ENCODE peak calls at places on chromosomes 5 and 9, in ten cellular contexts. One of them, this sample, is unnamed.
A peak's percentile ranks its signal among the peaks of the same experiment; 100 is the strongest.

GRCh38 chr5:172721455-172722308 is 49.3 kb downstream of the DUSP1 start:
- DNase-seq in heart left ventricle: peak; percentile 61
- DNase-seq in dorsolateral prefrontal cortex: no peak
- DNase-seq in GM12864: no peak
- DNase-seq in neural progenitor cell: no peak
- DNase-seq in transverse colon: no peak
- DNase-seq in nephron progenitor cell: no peak
- DNase-seq in GM12865: no peak
- DNase-seq in OCI-LY7: no peak
- DNase-seq in cardiac fibroblast: peak; percentile 89
- DNase-seq in this sample: no peak

GRCh38 chr5:89228355-89228754 is 345.4 kb upstream of the MEF2C start:
- DNase-seq in heart left ventricle: no peak
- DNase-seq in dorsolateral prefrontal cortex: no peak
- DNase-seq in GM12864: peak; percentile 25
- DNase-seq in neural progenitor cell: no peak
- DNase-seq in transverse colon: no peak
- DNase-seq in nephron progenitor cell: no peak
- DNase-seq in GM12865: peak; percentile 62
- DNase-seq in OCI-LY7: no peak
- DNase-seq in cardiac fibroblast: no peak
- DNase-seq in this sample: no peak

GRCh38 chr5:26833596-26833995 is 204.8 kb downstream of the CDH9 start:
- DNase-seq in heart left ventricle: no peak
- DNase-seq in dorsolateral prefrontal cortex: no peak
- DNase-seq in GM12864: no peak
- DNase-seq in neural progenitor cell: no peak
- DNase-seq in transverse colon: no peak
- DNase-seq in nephron progenitor cell: no peak
- DNase-seq in GM12865: no peak
- DNase-seq in OCI-LY7: no peak
- DNase-seq in cardiac fibroblast: no peak
- DNase-seq in this sample: no peak

GRCh38 chr9:124513374-124513994 is 6.3 kb upstream of the NR5A1 start:
- DNase-seq in heart left ventricle: no peak
- DNase-seq in dorsolateral prefrontal cortex: no peak
- DNase-seq in GM12864: no peak
- DNase-seq in neural progenitor cell: no peak
- DNase-seq in transverse colon: no peak
- DNase-seq in nephron progenitor cell: no peak
- DNase-seq in GM12865: no peak
- DNase-seq in OCI-LY7: peak; percentile 16
- DNase-seq in cardiac fibroblast: no peak
- DNase-seq in this sample: no peak

GRCh38 chr9:95506438-95506691 is 10.4 kb downstream of the PTCH1 start:
- DNase-seq in heart left ventricle: peak; percentile 52
- DNase-seq in dorsolateral prefrontal cortex: no peak
- DNase-seq in GM12864: no peak
- DNase-seq in neural progenitor cell: no peak
- DNase-seq in transverse colon: peak; percentile 48
- DNase-seq in nephron progenitor cell: no peak
- DNase-seq in GM12865: peak; percentile 74
- DNase-seq in OCI-LY7: peak; percentile 71
- DNase-seq in cardiac fibroblast: peak; percentile 50
- DNase-seq in this sample: peak; percentile 27

GRCh38 chr9:120914953-120915352 is 11.6 kb downstream of the TRAF1 start:
- DNase-seq in heart left ventricle: no peak
- DNase-seq in dorsolateral prefrontal cortex: no peak
- DNase-seq in GM12864: no peak
- DNase-seq in neural progenitor cell: no peak
- DNase-seq in transverse colon: no peak
- DNase-seq in nephron progenitor cell: no peak
- DNase-seq in GM12865: no peak
- DNase-seq in OCI-LY7: no peak
- DNase-seq in cardiac fibroblast: no peak
- DNase-seq in this sample: no peak

GRCh38 chr5:115686692-115687054 is 60.8 kb upstream of the TMED7 start:
- DNase-seq in heart left ventricle: no peak
- DNase-seq in dorsolateral prefrontal cortex: no peak
- DNase-seq in GM12864: no peak
- DNase-seq in neural progenitor cell: no peak
- DNase-seq in transverse colon: no peak
- DNase-seq in nephron progenitor cell: no peak
- DNase-seq in GM12865: no peak
- DNase-seq in OCI-LY7: no peak
- DNase-seq in cardiac fibroblast: no peak
- DNase-seq in this sample: no peak

GRCh38 chr9:94874316-94874715 is 147.8 kb downstream of the AOPEP start:
- DNase-seq in heart left ventricle: no peak
- DNase-seq in dorsolateral prefrontal cortex: no peak
- DNase-seq in GM12864: no peak
- DNase-seq in neural progenitor cell: no peak
- DNase-seq in transverse colon: no peak
- DNase-seq in nephron progenitor cell: no peak
- DNase-seq in GM12865: no peak
- DNase-seq in OCI-LY7: no peak
- DNase-seq in cardiac fibroblast: peak; percentile 77
- DNase-seq in this sample: no peak

GRCh38 chr5:68457298-68457697 is 241.7 kb downstream of the PIK3R1 start:
- DNase-seq in heart left ventricle: no peak
- DNase-seq in dorsolateral prefrontal cortex: no peak
- DNase-seq in GM12864: no peak
- DNase-seq in neural progenitor cell: no peak
- DNase-seq in transverse colon: no peak
- DNase-seq in nephron progenitor cell: no peak
- DNase-seq in GM12865: no peak
- DNase-seq in OCI-LY7: no peak
- DNase-seq in cardiac fibroblast: no peak
- DNase-seq in this sample: no peak

GRCh38 chr9:110189001-110189400 is 19.0 kb downstream of the C9orf152 start:
- DNase-seq in heart left ventricle: no peak
- DNase-seq in dorsolateral prefrontal cortex: no peak
- DNase-seq in GM12864: no peak
- DNase-seq in neural progenitor cell: no peak
- DNase-seq in transverse colon: peak; percentile 77
- DNase-seq in nephron progenitor cell: no peak
- DNase-seq in GM12865: no peak
- DNase-seq in OCI-LY7: peak; percentile 20
- DNase-seq in cardiac fibroblast: no peak
- DNase-seq in this sample: no peak

GRCh38 chr9:37903581-37903830 is 421 bp downstream of the SLC25A51 start:
- DNase-seq in heart left ventricle: peak; percentile 43
- DNase-seq in dorsolateral prefrontal cortex: no peak
- DNase-seq in GM12864: no peak
- DNase-seq in neural progenitor cell: no peak
- DNase-seq in transverse colon: no peak
- DNase-seq in nephron progenitor cell: no peak
- DNase-seq in GM12865: no peak
- DNase-seq in OCI-LY7: no peak
- DNase-seq in cardiac fibroblast: no peak
- DNase-seq in this sample: peak; percentile 7

GRCh38 chr5:107284822-107285510 is 385.8 kb downstream of the EFNA5 start:
- DNase-seq in heart left ventricle: no peak
- DNase-seq in dorsolateral prefrontal cortex: no peak
- DNase-seq in GM12864: no peak
- DNase-seq in neural progenitor cell: no peak
- DNase-seq in transverse colon: no peak
- DNase-seq in nephron progenitor cell: no peak
- DNase-seq in GM12865: no peak
- DNase-seq in OCI-LY7: no peak
- DNase-seq in cardiac fibroblast: no peak
- DNase-seq in this sample: peak; percentile 37
- TF ChIP-seq CTCF in heart left ventricle: no peak
- TF ChIP-seq CTCF in dorsolateral prefrontal cortex: no peak
- TF ChIP-seq CTCF in GM12864: no peak
- TF ChIP-seq CTCF in neural progenitor cell: no peak
- TF ChIP-seq CTCF in transverse colon: no peak
- TF ChIP-seq CTCF in nephron progenitor cell: no peak
- TF ChIP-seq CTCF in GM12865: no peak
- TF ChIP-seq CTCF in OCI-LY7: no peak
- TF ChIP-seq CTCF in cardiac fibroblast: no peak
- TF ChIP-seq CTCF in this sample: no peak

GRCh38 chr5:65423623-65424022 is 58.1 kb downstream of the ADAMTS6 start:
- DNase-seq in heart left ventricle: no peak
- DNase-seq in dorsolateral prefrontal cortex: no peak
- DNase-seq in GM12864: no peak
- DNase-seq in neural progenitor cell: no peak
- DNase-seq in transverse colon: no peak
- DNase-seq in nephron progenitor cell: no peak
- DNase-seq in GM12865: no peak
- DNase-seq in OCI-LY7: no peak
- DNase-seq in cardiac fibroblast: no peak
- DNase-seq in this sample: no peak

GRCh38 chr5:65412842-65413241 is 68.9 kb downstream of the ADAMTS6 start:
- DNase-seq in heart left ventricle: no peak
- DNase-seq in dorsolateral prefrontal cortex: no peak
- DNase-seq in GM12864: no peak
- DNase-seq in neural progenitor cell: no peak
- DNase-seq in transverse colon: no peak
- DNase-seq in nephron progenitor cell: no peak
- DNase-seq in GM12865: no peak
- DNase-seq in OCI-LY7: no peak
- DNase-seq in cardiac fibroblast: no peak
- DNase-seq in this sample: no peak

GRCh38 chr5:65418661-65419060 is 63.1 kb downstream of the ADAMTS6 start:
- DNase-seq in heart left ventricle: no peak
- DNase-seq in dorsolateral prefrontal cortex: no peak
- DNase-seq in GM12864: no peak
- DNase-seq in neural progenitor cell: no peak
- DNase-seq in transverse colon: no peak
- DNase-seq in nephron progenitor cell: no peak
- DNase-seq in GM12865: no peak
- DNase-seq in OCI-LY7: no peak
- DNase-seq in cardiac fibroblast: no peak
- DNase-seq in this sample: no peak
- TF ChIP-seq CTCF in heart left ventricle: no peak
- TF ChIP-seq CTCF in dorsolateral prefrontal cortex: no peak
- TF ChIP-seq CTCF in GM12864: no peak
- TF ChIP-seq CTCF in neural progenitor cell: no peak
- TF ChIP-seq CTCF in transverse colon: no peak
- TF ChIP-seq CTCF in nephron progenitor cell: no peak
- TF ChIP-seq CTCF in GM12865: no peak
- TF ChIP-seq CTCF in OCI-LY7: no peak
- TF ChIP-seq CTCF in cardiac fibroblast: peak; percentile 30
- TF ChIP-seq CTCF in this sample: no peak

DNA sequence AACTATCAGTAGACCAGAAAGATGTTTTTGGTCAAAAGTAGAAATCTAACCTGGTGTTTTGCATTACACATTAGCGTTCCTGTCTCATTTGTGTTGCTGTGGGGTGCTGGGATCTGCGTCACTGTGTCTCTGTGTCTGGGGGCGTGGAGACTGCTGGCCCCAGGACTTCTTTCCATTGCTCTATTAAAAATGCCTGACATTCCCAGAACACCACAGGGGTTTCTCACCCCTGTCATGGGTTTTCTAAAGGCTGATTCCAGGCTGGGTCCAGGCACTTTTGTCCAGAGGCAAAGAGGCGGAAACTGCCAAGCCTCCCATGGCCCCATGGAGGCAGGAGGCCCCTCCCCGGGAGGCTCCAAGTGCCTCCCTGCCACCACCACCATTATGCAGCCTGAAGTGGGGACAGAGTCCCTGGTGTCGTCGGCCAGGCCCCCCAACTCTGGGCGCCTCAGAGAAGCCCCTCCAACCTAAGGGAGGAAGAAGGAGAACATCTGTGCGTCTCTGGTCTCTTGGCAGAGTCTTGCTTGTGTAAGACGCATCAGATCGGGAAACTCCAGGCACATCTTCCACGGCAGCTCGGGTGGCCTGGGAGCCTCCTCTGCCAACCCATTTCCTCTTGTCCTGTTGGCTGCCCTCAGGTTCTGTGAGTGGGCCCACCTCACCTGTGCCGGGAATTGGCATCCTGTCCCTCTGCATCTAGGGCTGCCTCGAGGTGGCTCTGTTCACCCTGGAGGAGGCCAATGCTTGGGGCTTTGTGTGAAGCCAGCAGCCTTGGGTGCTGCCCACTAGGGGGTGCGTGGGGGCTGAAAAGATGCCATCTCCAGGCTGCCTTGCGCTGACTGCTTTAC is 13.8 kb upstream of the PLEKHG4B start:
- DNase-seq in heart left ventricle: no peak
- DNase-seq in dorsolateral prefrontal cortex: no peak
- DNase-seq in GM12864: no peak
- DNase-seq in neural progenitor cell: peak; percentile 75
- DNase-seq in transverse colon: no peak
- DNase-seq in nephron progenitor cell: no peak
- DNase-seq in GM12865: peak; percentile 40
- DNase-seq in OCI-LY7: peak; percentile 72
- DNase-seq in cardiac fibroblast: peak; percentile 10
- DNase-seq in this sample: peak; percentile 77
- TF ChIP-seq CTCF in heart left ventricle: peak; percentile 55
- TF ChIP-seq CTCF in dorsolateral prefrontal cortex: no peak
- TF ChIP-seq CTCF in GM12864: peak; percentile 73
- TF ChIP-seq CTCF in neural progenitor cell: peak; percentile 20
- TF ChIP-seq CTCF in transverse colon: no peak
- TF ChIP-seq CTCF in nephron progenitor cell: no peak
- TF ChIP-seq CTCF in GM12865: peak; percentile 42
- TF ChIP-seq CTCF in OCI-LY7: peak; percentile 82
- TF ChIP-seq CTCF in cardiac fibroblast: peak; percentile 61
- TF ChIP-seq CTCF in this sample: peak; percentile 69

DNA sequence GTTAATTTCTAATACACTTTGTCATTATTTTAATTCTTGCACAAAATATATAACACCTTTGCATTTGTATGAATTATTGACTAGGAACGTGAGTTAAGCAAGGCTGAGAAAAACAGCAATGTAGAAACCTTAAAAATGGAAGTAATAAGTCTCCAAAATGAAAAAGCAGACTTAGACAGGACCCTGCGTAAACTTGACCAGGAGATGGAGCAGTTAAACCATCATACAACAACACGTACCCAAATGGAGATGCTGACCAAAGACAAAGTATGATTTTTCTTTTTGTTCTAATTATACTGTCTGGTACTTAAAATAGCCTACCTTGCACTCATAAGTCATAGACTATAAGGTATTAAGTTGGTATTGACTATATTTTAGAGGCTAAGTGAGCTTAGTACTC is 34.4 kb downstream of the RAD50 start:
- DNase-seq in heart left ventricle: no peak
- DNase-seq in dorsolateral prefrontal cortex: no peak
- DNase-seq in GM12864: no peak
- DNase-seq in neural progenitor cell: no peak
- DNase-seq in transverse colon: no peak
- DNase-seq in nephron progenitor cell: no peak
- DNase-seq in GM12865: peak; percentile 41
- DNase-seq in OCI-LY7: no peak
- DNase-seq in cardiac fibroblast: peak; percentile 37
- DNase-seq in this sample: no peak
- TF ChIP-seq CTCF in heart left ventricle: peak; percentile 12
- TF ChIP-seq CTCF in dorsolateral prefrontal cortex: peak; percentile 21
- TF ChIP-seq CTCF in GM12864: no peak
- TF ChIP-seq CTCF in neural progenitor cell: no peak
- TF ChIP-seq CTCF in transverse colon: no peak
- TF ChIP-seq CTCF in nephron progenitor cell: no peak
- TF ChIP-seq CTCF in GM12865: peak; percentile 8
- TF ChIP-seq CTCF in OCI-LY7: peak; percentile 32
- TF ChIP-seq CTCF in cardiac fibroblast: no peak
- TF ChIP-seq CTCF in this sample: no peak

GRCh38 chr9:69891696-69892095 is 71.1 kb downstream of the CFAP95 start:
- DNase-seq in heart left ventricle: no peak
- DNase-seq in dorsolateral prefrontal cortex: no peak
- DNase-seq in GM12864: no peak
- DNase-seq in neural progenitor cell: no peak
- DNase-seq in transverse colon: no peak
- DNase-seq in nephron progenitor cell: no peak
- DNase-seq in GM12865: no peak
- DNase-seq in OCI-LY7: no peak
- DNase-seq in cardiac fibroblast: no peak
- DNase-seq in this sample: no peak
- TF ChIP-seq CTCF in heart left ventricle: no peak
- TF ChIP-seq CTCF in dorsolateral prefrontal cortex: no peak
- TF ChIP-seq CTCF in GM12864: no peak
- TF ChIP-seq CTCF in neural progenitor cell: no peak
- TF ChIP-seq CTCF in transverse colon: no peak
- TF ChIP-seq CTCF in nephron progenitor cell: no peak
- TF ChIP-seq CTCF in GM12865: no peak
- TF ChIP-seq CTCF in OCI-LY7: no peak
- TF ChIP-seq CTCF in cardiac fibroblast: no peak
- TF ChIP-seq CTCF in this sample: no peak

This sample was measured in Calu3.